ENCODE peak calls at places on chromosomes 16 and 17, in eight cellular contexts. X is Caco-2, W is BJ, F is pancreas, J is GM12864, B is sigmoid colon, A is NB4, O is heart left ventricle. S is an unnamed sample.

GRCh38 chr16:84477661-84478060 is 26.8 kb downstream of the MEAK7 start:
- DNase-seq in X (no peak), W (no peak), F (no peak), J (no peak), B (no peak), A (no peak), O (no peak), S (no peak)

GRCh38 chr16:66881014-66881417 is 701 bp downstream of the PDP2 start:
- DNase-seq in X (no peak), W (no peak), F (no peak), J (no peak), B (no peak), A (peak), O (peak), S (no peak)

GRCh38 chr17:82949361-82949760 is 109.5 kb upstream of the ZNF750 start:
- DNase-seq in X (peak), W (no peak), F (no peak), J (no peak), B (peak), A (no peak), O (no peak), S (no peak)

GRCh38 chr16:87086575-87086974 is 230.6 kb downstream of the C16orf95 start:
- DNase-seq in X (no peak), W (no peak), F (no peak), J (no peak), B (no peak), A (no peak), O (no peak), S (no peak)

GRCh38 chr17:41338961-41339485 is 11.6 kb downstream of the KRT33A start:
- DNase-seq in X (no peak), W (no peak), F (no peak), J (peak), B (no peak), A (no peak), O (no peak), S (no peak)

GRCh38 chr17:35404360-35404759 is 27.9 kb downstream of the SLFN12 start:
- DNase-seq in X (no peak), W (no peak), F (no peak), J (no peak), B (no peak), A (no peak), O (no peak), S (no peak)

GRCh38 chr17:4768281-4768680 is 3.4 kb upstream of the TM4SF5 start:
- DNase-seq in X (no peak), W (no peak), F (no peak), J (no peak), B (no peak), A (no peak), O (no peak), S (no peak)

GRCh38 chr17:63390090-63390489 is 56.0 kb downstream of the CYB561 start:
- DNase-seq in X (no peak), W (no peak), F (no peak), J (no peak), B (no peak), A (no peak), O (no peak), S (no peak)

GRCh38 chr16:68059804-68060203 is 25.4 kb upstream of the NFATC3 start:
- DNase-seq in X (no peak), W (no peak), F (no peak), J (no peak), B (peak), A (no peak), O (no peak), S (no peak)

GRCh38 chr16:82639666-82640336 is 13.0 kb downstream of the CDH13 start:
- DNase-seq in X (peak), W (no peak), F (peak), J (no peak), B (peak), A (peak), O (peak), S (no peak)

GRCh38 chr16:19307587-19308241 is 22.2 kb downstream of the CLEC19A start:
- DNase-seq in X (no peak), W (no peak), F (no peak), J (no peak), B (no peak), A (peak), O (no peak), S (no peak)

DNA sequence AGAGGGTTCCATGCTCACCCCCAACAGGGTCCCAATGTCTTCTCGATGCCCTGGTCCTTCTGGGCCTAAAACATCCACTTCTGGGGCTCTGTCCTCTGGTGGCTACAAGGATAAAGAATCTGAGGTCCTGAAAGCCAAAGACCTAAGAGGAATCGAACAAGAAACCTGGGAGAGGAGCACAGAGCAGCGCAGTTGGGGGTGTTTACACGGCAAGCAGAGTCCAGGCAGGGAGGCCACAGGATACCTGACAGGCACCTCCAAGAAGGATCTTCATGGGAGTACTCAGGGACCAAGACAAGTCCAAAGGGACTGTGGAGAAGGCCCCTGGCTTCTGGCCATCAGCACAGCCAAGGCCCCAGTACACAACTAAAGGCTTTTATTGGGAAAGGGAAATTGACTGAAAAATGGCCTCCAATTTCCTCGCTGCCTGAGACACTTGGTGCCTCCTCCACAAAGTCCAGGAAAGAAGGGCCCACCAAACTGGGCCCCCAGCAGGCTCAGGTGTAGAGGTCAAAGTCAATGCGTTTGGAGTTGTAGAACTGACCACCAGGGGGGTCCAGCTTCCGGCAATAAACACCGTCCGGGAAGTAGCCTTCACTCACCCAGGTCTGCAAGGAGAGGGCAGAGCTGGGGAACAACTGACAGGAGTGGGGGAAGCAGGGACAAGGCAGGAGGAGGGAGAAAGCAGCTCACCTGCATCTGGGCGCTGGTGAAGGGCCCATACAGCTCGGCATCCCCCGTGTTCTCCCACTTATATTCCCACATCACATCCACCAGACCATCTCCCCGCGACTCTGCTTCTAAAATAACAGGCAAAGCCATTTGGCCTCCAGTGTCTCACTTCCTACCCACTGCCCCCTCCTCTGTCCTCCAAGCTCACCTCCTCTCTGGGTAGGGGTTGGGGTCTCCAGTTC is 2.4 kb downstream of the CD2BP2 start:
- DNase-seq in X (no peak), W (no peak), F (no peak), J (no peak), B (no peak), A (no peak), O (no peak), S (no peak)
- TF ChIP-seq CTCF in X (no peak), W (peak), F (no peak), J (peak), B (no peak), A (no peak), O (no peak), S (peak)

DNA sequence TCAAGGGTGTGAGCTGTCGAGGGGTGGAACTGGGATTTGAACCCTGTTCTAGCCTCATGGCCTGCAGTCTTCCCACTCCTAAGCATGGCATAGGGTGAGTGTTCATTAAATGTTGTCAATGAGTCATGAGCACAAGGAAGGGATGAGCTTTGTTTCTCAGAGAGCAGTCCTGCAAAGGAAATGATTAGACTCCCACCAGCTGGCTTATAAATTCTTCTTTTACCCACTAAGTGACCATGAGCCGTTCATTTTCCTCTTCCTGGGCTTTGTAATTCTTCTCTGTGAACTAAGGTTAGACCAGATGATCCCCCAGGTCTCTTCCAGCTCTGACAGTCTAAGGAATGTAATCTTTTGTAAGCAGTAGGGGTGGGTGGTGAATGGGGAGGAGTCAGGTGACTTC is 47.9 kb upstream of the HNF1B start:
- DNase-seq in X (no peak), W (peak), F (no peak), J (no peak), B (no peak), A (no peak), O (no peak), S (peak)
- H3K4me3 ChIP-seq in X (no peak), W (no peak), F (no peak), J (no peak), B (no peak), A (no peak), O (no peak), S (no peak)

GRCh38 chr17:2170023-2170422 is 115.1 kb downstream of the HIC1 start:
- DNase-seq in X (no peak), W (no peak), F (no peak), J (peak), B (peak), A (peak), O (no peak), S (no peak)
- TF ChIP-seq CTCF in X (no peak), W (no peak), F (no peak), J (peak), B (no peak), A (no peak), O (no peak), S (peak)

DNA sequence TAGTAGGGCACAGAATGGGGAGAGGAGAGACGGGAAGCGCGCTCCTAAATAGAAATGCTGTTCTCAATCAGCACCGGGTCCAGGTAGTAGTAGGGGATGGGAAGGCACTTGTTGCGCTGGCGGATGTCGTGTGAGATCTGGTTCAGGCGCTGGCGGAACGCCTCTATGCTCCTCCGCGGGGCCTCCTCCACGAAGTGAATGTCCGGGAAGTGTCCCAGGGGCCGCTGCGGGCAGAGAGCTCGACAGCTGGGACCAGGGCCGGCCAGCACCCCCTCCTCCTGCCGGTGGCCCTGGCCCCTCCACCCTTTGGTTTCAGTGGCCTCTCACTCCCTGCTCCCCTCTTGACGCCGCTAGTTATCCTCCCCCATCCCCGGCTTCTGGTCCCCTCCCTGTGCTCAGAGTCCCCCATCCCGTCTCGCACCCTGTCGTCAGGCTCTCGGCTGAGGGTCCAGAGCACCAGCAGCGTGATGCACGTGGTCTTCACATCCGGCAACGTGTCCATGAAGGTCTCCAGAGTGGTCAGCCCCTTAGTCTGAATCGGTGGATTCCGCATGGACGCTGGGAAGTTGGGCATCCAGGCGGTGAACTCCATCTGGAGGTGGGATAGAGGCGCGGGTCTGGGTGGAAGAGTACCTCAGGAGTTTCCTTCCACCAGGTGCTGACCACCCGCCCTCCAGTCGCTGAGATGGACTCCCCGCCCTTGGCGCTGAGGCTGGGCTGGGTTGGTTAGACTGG is 14.6 kb downstream of the ALOX12B start:
- DNase-seq in X (no peak), W (no peak), F (no peak), J (no peak), B (no peak), A (no peak), O (no peak), S (no peak)
- H3K4me3 ChIP-seq in X (no peak), W (no peak), F (peak), J (no peak), B (no peak), A (no peak), O (peak), S (no peak)

GRCh38 chr17:74353446-74354060 is 8.1 kb downstream of the BTBD17 start:
- DNase-seq in X (no peak), W (no peak), F (no peak), J (no peak), B (no peak), A (no peak), O (no peak), S (no peak)

GRCh38 chr17:74354561-74354960 is 7.1 kb downstream of the BTBD17 start:
- DNase-seq in X (no peak), W (no peak), F (no peak), J (no peak), B (no peak), A (no peak), O (no peak), S (no peak)

GRCh38 chr17:74351552-74352210 is 10.0 kb downstream of the BTBD17 start:
- DNase-seq in X (no peak), W (no peak), F (no peak), J (no peak), B (no peak), A (no peak), O (no peak), S (no peak)

GRCh38 chr17:74355065-74355464 is 6.6 kb downstream of the BTBD17 start:
- DNase-seq in X (no peak), W (no peak), F (no peak), J (no peak), B (no peak), A (no peak), O (no peak), S (no peak)

GRCh38 chr17:74354123-74354522 is 7.5 kb downstream of the BTBD17 start:
- DNase-seq in X (no peak), W (no peak), F (no peak), J (no peak), B (no peak), A (peak), O (peak), S (no peak)
- TF ChIP-seq CTCF in X (no peak), W (peak), F (no peak), J (peak), B (no peak), A (peak), O (peak), S (peak)

GRCh38 chr17:67243284-67243683 is 1.7 kb downstream of the HELZ start:
- DNase-seq in X (no peak), W (no peak), F (no peak), J (no peak), B (no peak), A (no peak), O (no peak), S (no peak)
- H3K4me3 ChIP-seq in X (peak), W (peak), F (peak), J (no peak), B (no peak), A (peak), O (peak), S (peak)

GRCh38 chr17:81037783-81038733 is 3.1 kb downstream of the BAIAP2 start:
- DNase-seq in X (no peak), W (no peak), F (peak), J (no peak), B (no peak), A (no peak), O (peak), S (no peak)
- TF ChIP-seq CTCF in X (no peak), W (no peak), F (no peak), J (no peak), B (no peak), A (no peak), O (no peak), S (no peak)

DNA sequence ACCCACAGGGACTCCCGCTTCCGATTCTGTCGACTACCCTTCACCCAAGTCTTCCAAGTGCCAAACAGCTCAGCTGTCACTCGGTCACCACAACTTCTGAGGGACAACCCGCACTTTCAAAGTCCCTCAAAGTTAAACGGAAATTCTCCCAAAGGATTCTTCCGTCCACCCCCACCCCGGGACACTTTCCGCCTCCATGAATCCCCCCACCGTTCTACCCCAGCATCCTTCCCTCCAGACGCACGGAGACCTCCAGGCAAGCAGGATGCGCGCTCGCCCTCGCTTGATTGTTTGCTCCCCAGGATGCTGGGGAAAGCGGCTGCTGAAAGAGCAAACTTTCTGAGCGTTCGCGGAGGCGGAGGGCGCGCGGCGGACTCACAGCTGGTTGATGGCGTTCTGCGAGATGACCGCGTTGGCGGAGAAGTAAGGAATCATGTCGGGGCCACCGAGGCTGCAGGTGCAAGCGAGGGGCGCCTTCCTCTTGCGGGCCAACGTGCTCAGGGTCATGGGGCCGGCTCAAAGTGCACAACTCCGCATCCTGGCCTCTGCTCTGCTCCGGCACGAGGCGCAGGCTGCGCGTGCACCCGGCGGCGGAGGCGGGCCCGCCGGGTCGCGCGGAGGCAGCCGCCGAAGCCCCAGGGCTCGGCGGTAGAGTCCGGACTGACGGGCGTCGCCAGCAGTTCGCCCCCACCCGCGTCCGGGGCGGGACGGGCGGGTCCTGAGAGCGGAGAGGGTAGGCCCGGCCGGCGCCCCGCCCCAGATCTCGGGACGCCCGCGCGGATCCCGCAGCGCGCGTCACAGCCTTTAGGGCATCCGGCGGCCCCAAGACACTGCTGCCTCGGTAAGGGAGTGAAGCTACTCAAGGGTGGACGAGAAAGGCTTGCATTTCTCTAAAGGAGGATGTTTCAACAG is 138.3 kb upstream of the CORO6 start:
- DNase-seq in X (peak), W (peak), F (peak), J (peak), B (peak), A (peak), O (peak), S (no peak)
- H3K4me3 ChIP-seq in X (peak), W (peak), F (peak), J (peak), B (peak), A (peak), O (peak), S (peak)

S was measured in epithelial cell of proximal tubule.